ENCODE peak calls at places on chromosome 20, in eight cellular contexts. Z is mesothelial cell of epicardium, H is suprapubic skin, U is fibroblast of mammary gland, M is upper lobe of left lung, G is breast epithelium, W is osteocyte, T is lower leg skin. F is an unnamed sample.
A peak's percentile ranks its signal among the peaks of the same experiment; 100 is the strongest.

GRCh38 chr20:62428008-62428384 is 657 bp upstream of the RBBP8NL start:
- DNase-seq in Z (no peak), H (no peak), U (no peak), M (no peak), G (no peak), W (no peak), T (no peak), F (no peak)

GRCh38 chr20:12528591-12529041 is 480.2 kb upstream of the SPTLC3 start:
- DNase-seq in Z (no peak), H (no peak), U (no peak), M (no peak), G (no peak), W (no peak), T (no peak), F (no peak)

GRCh38 chr20:24837721-24838456 is 111.2 kb upstream of the CST7 start:
- DNase-seq in Z (no peak), H (no peak), U (no peak), M (no peak), G (no peak), W (peak; percentile 34), T (no peak), F (no peak)

GRCh38 chr20:52958206-52958605 is 14.0 kb upstream of the TSHZ2 start:
- DNase-seq in Z (no peak), H (no peak), U (peak; percentile 59), M (no peak), G (no peak), W (no peak), T (no peak), F (no peak)

GRCh38 chr20:61848851-61849250 is 216.8 kb downstream of the TAF4 start:
- DNase-seq in Z (no peak), H (no peak), U (no peak), M (no peak), G (no peak), W (no peak), T (no peak), F (no peak)

GRCh38 chr20:37919389-37920040 is 16.6 kb downstream of the VSTM2L start:
- DNase-seq in Z (no peak), H (no peak), U (no peak), M (no peak), G (no peak), W (no peak), T (no peak), F (no peak)

GRCh38 chr20:20780127-20780822 is 67.8 kb upstream of the RALGAPA2 start:
- DNase-seq in Z (no peak), H (peak; percentile 89), U (peak; percentile 25), M (peak; percentile 94), G (peak; percentile 69), W (no peak), T (peak; percentile 87), F (peak; percentile 9)

GRCh38 chr20:47305667-47306066 is 50.8 kb downstream of the ZMYND8 start:
- DNase-seq in Z (no peak), H (no peak), U (peak; percentile 37), M (no peak), G (no peak), W (no peak), T (no peak), F (no peak)

GRCh38 chr20:9301129-9302072 is 213.0 kb upstream of the LAMP5 start:
- DNase-seq in Z (no peak), H (no peak), U (peak; percentile 61), M (no peak), G (no peak), W (no peak), T (no peak), F (no peak)

GRCh38 chr20:32327087-32327681 is 30.9 kb upstream of the ASXL1 start:
- DNase-seq in Z (no peak), H (no peak), U (peak; percentile 51), M (no peak), G (no peak), W (no peak), T (no peak), F (no peak)

GRCh38 chr20:4216142-4216735 is 200.9 kb upstream of the RNF24 start:
- DNase-seq in Z (no peak), H (no peak), U (no peak), M (no peak), G (no peak), W (no peak), T (no peak), F (no peak)

GRCh38 chr20:47262365-47263013 is 94.0 kb downstream of the ZMYND8 start:
- DNase-seq in Z (no peak), H (no peak), U (peak; percentile 30), M (no peak), G (no peak), W (no peak), T (no peak), F (no peak)

GRCh38 chr20:34022154-34022842 is 28.6 kb downstream of the RALY start:
- DNase-seq in Z (no peak), H (no peak), U (peak; percentile 19), M (peak; percentile 52), G (no peak), W (no peak), T (no peak), F (no peak)

GRCh38 chr20:2986466-2986865 is 57.0 kb upstream of the GNRH2 start:
- DNase-seq in Z (no peak), H (no peak), U (peak; percentile 85), M (peak; percentile 36), G (no peak), W (no peak), T (peak; percentile 21), F (no peak)

GRCh38 chr20:18645196-18645745 is 57.4 kb downstream of the DTD1 start:
- DNase-seq in Z (no peak), H (no peak), U (no peak), M (no peak), G (no peak), W (no peak), T (no peak), F (no peak)

GRCh38 chr20:10447028-10447427 is 11.9 kb downstream of the SLX4IP start:
- DNase-seq in Z (no peak), H (no peak), U (peak; percentile 82), M (no peak), G (no peak), W (no peak), T (no peak), F (no peak)

GRCh38 chr20:12414446-12415274 is 497.0 kb downstream of the BTBD3 start:
- DNase-seq in Z (no peak), H (no peak), U (no peak), M (no peak), G (no peak), W (no peak), T (no peak), F (no peak)

GRCh38 chr20:10368702-10369041 is 65.3 kb downstream of the MKKS start:
- DNase-seq in Z (no peak), H (no peak), U (no peak), M (no peak), G (no peak), W (no peak), T (no peak), F (no peak)

GRCh38 chr20:50193851-50194830 is 3.5 kb downstream of the CEBPB start:
- DNase-seq in Z (no peak), H (no peak), U (peak; percentile 69), M (peak; percentile 46), G (no peak), W (no peak), T (peak; percentile 33), F (no peak)
- TF ChIP-seq CTCF in Z (no peak), H (no peak), U (no peak), M (no peak), G (no peak), W (no peak), T (no peak), F (no peak)

DNA sequence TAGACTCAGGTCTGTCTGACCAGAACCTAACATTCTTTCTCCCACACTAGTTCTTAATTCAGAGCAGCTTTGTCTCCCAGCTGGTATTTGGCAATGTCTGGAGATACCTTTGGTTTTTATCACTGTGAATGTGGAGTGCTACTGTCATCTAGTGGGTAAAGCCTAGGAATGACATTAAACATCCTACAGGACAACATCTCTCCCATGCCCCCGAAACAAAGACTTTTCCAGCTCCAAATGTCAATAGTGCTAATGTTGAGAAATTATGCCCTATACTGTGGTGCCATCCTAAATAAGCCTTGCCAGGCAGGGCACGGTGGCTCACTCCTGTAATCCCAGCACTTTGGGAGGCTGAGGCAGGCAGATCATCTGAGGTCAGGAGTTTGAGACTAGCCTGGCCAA is 4.2 kb upstream of the TTPAL start:
- DNase-seq in Z (no peak), H (no peak), U (peak; percentile 93), M (no peak), G (no peak), W (no peak), T (no peak), F (no peak)
- TF ChIP-seq CTCF in Z (no peak), H (peak; percentile 5), U (peak; percentile 96), M (no peak), G (peak; percentile 39), W (peak; percentile 51), T (no peak), F (no peak)

DNA sequence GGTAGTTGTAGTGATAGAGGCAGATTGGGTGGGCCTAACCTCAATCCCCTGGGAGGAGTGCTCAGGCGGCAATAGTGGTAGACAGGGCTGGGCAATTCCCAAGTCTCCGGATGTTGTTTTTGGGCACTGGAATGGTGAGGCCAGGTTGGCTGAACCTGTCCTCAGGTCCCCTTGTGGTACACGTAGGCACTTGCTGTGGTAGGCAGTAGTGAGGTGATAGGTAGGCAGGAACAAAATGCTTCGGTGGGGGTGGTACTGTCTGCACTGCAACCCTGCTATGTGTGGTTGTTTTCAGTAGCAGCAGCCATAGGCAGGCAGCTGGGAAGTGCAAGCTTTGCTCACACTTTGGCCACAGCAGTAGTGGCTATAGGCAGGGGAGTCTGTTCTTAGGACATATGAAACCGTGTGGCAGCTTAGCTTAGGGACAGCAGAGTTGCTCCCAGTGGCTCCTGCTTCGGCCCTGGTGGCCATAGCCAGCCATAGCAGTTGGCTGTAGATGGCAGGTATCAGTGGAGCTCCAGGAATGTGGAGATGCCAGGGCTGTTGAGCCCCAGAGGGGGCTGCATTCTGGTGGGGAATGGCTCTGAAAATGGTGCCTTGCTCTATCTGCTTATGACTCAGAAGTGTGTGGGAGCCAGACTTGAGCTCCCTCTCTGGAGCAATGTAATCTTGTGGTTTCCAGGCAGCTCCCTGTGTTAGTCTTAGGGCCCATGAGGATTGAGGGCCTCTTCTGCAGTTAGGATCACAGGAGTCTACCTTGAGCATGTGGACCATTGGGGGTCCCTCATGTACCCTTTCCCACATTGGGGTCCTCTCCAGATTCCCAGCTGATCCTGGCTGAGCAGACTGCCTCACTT is 241.8 kb upstream of the BMP2 start:
- DNase-seq in Z (no peak), H (no peak), U (peak; percentile 48), M (no peak), G (no peak), W (no peak), T (no peak), F (no peak)
- TF ChIP-seq CTCF in Z (no peak), H (no peak), U (peak; percentile 3), M (no peak), G (no peak), W (no peak), T (no peak), F (no peak)

GRCh38 chr20:7178004-7178403 is 410.5 kb downstream of the BMP2 start:
- DNase-seq in Z (no peak), H (no peak), U (no peak), M (no peak), G (no peak), W (no peak), T (no peak), F (no peak)

GRCh38 chr20:7180261-7181045 is 413.0 kb downstream of the BMP2 start:
- DNase-seq in Z (no peak), H (no peak), U (peak; percentile 66), M (no peak), G (no peak), W (no peak), T (no peak), F (no peak)

GRCh38 chr20:7171911-7172310 is 404.4 kb downstream of the BMP2 start:
- DNase-seq in Z (no peak), H (no peak), U (no peak), M (no peak), G (no peak), W (no peak), T (no peak), F (no peak)

GRCh38 chr20:7174554-7174953 is 407.1 kb downstream of the BMP2 start:
- DNase-seq in Z (no peak), H (no peak), U (no peak), M (no peak), G (no peak), W (no peak), T (no peak), F (no peak)
- TF ChIP-seq CTCF in Z (no peak), H (no peak), U (no peak), M (no peak), G (no peak), W (no peak), T (no peak), F (no peak)

F was measured in thoracic aorta.